ENCODE peak calls at places on chromosome 14, in four cellular contexts. One of them, this sample, is unnamed.

GRCh38 chr14:101586531-101587402 is 25.5 kb downstream of the DIO3 start:
- DNase-seq in DND-41: no peak
- DNase-seq in tibial artery: no peak
- DNase-seq in PC-3: no peak
- DNase-seq in this sample: no peak

GRCh38 chr14:42533476-42533875 is 926.8 kb downstream of the LRFN5 start:
- DNase-seq in DND-41: no peak
- DNase-seq in tibial artery: no peak
- DNase-seq in PC-3: no peak
- DNase-seq in this sample: no peak

GRCh38 chr14:61573748-61574513 is 121.4 kb upstream of the HIF1A start:
- DNase-seq in DND-41: no peak
- DNase-seq in tibial artery: no peak
- DNase-seq in PC-3: peak; percentile 81
- DNase-seq in this sample: no peak

GRCh38 chr14:65422093-65422834 is 9.7 kb downstream of the FUT8 start:
- DNase-seq in DND-41: no peak
- DNase-seq in tibial artery: no peak
- DNase-seq in PC-3: no peak
- DNase-seq in this sample: no peak

GRCh38 chr14:77143071-77143470 is 1.5 kb upstream of the ZDHHC22 start:
- DNase-seq in DND-41: no peak
- DNase-seq in tibial artery: no peak
- DNase-seq in PC-3: no peak
- DNase-seq in this sample: no peak

GRCh38 chr14:31967669-31967975 is 109.5 kb upstream of the ARHGAP5 start:
- DNase-seq in DND-41: no peak
- DNase-seq in tibial artery: no peak
- DNase-seq in PC-3: no peak
- DNase-seq in this sample: no peak

GRCh38 chr14:103293465-103293864 is 40.6 kb upstream of the EIF5 start:
- DNase-seq in DND-41: no peak
- DNase-seq in tibial artery: no peak
- DNase-seq in PC-3: no peak
- DNase-seq in this sample: no peak

GRCh38 chr14:35695072-35695471 is 114.0 kb downstream of the RALGAPA1 start:
- DNase-seq in DND-41: no peak
- DNase-seq in tibial artery: no peak
- DNase-seq in PC-3: no peak
- DNase-seq in this sample: no peak

GRCh38 chr14:23481362-23481970 is 12.0 kb downstream of the NGDN start:
- DNase-seq in DND-41: peak; percentile 31
- DNase-seq in tibial artery: no peak
- DNase-seq in PC-3: peak; percentile 22
- DNase-seq in this sample: no peak

GRCh38 chr14:23302290-23303225 is at the start of gene PPP1R3E:
- DNase-seq in DND-41: peak; percentile 83
- DNase-seq in tibial artery: peak; percentile 68
- DNase-seq in PC-3: peak; percentile 62
- DNase-seq in this sample: peak; percentile 90

GRCh38 chr14:29927596-29928341 is at the start of gene PRKD1:
- DNase-seq in DND-41: no peak
- DNase-seq in tibial artery: peak; percentile 51
- DNase-seq in PC-3: peak; percentile 42
- DNase-seq in this sample: no peak

GRCh38 chr14:21748869-21749303 is 75.3 kb upstream of the OR4E1 start:
- DNase-seq in DND-41: peak; percentile 53
- DNase-seq in tibial artery: no peak
- DNase-seq in PC-3: peak; percentile 72
- DNase-seq in this sample: peak; percentile 50

GRCh38 chr14:57761800-57762199 is 104.1 kb downstream of the SLC35F4 start:
- DNase-seq in DND-41: no peak
- DNase-seq in tibial artery: no peak
- DNase-seq in PC-3: no peak
- DNase-seq in this sample: no peak

DNA sequence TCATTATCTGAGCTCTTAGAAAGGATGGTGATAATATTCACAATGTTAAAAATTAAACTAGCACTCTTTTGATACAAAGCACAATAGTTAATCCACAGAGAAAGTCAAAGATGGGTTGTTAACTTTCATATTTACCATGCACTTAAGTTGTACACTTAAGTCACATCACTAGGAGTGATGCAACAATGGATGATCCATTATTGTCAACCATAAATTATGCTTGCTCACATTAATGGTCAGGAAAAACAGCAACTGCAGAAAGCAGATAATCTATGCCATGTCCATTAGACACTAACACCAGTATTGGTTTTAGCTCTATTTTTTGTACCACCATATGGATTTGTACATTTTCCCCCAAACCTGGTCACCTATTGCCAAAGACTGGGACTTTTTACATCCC is 195.5 kb downstream of the FOXA1 start:
- DNase-seq in DND-41: no peak
- DNase-seq in tibial artery: no peak
- DNase-seq in PC-3: no peak
- DNase-seq in this sample: no peak
- H3K27ac ChIP-seq in DND-41: no peak overlapping the region
- H3K27ac ChIP-seq in tibial artery: no peak overlapping the region
- H3K27ac ChIP-seq in PC-3: no peak overlapping the region
- H3K27ac ChIP-seq in this sample: no peak overlapping the region

GRCh38 chr14:67996235-67996634 is 176.7 kb downstream of the RAD51B start:
- DNase-seq in DND-41: no peak
- DNase-seq in tibial artery: no peak
- DNase-seq in PC-3: no peak
- DNase-seq in this sample: no peak
- H3K27ac ChIP-seq in DND-41: no peak overlapping the region
- H3K27ac ChIP-seq in tibial artery: no peak overlapping the region
- H3K27ac ChIP-seq in PC-3: no peak overlapping the region
- H3K27ac ChIP-seq in this sample: no peak overlapping the region

GRCh38 chr14:63857467-63858030 is 4.7 kb downstream of the SYNE2 start:
- DNase-seq in DND-41: no peak
- DNase-seq in tibial artery: no peak
- DNase-seq in PC-3: peak; percentile 32
- DNase-seq in this sample: peak; percentile 50
- H3K27ac ChIP-seq in DND-41: no peak overlapping the region
- H3K27ac ChIP-seq in tibial artery: no peak overlapping the region
- H3K27ac ChIP-seq in PC-3: no peak overlapping the region
- H3K27ac ChIP-seq in this sample: peak overlapping the region; percentile 29

GRCh38 chr14:95497561-95498011 is 18.9 kb downstream of the SYNE3 start:
- DNase-seq in DND-41: no peak
- DNase-seq in tibial artery: peak; percentile 16
- DNase-seq in PC-3: no peak
- DNase-seq in this sample: no peak

GRCh38 chr14:95495538-95496025 is 20.9 kb downstream of the SYNE3 start:
- DNase-seq in DND-41: no peak
- DNase-seq in tibial artery: peak; percentile 22
- DNase-seq in PC-3: no peak
- DNase-seq in this sample: no peak

GRCh38 chr14:95495093-95495492 is 21.4 kb downstream of the SYNE3 start:
- DNase-seq in DND-41: no peak
- DNase-seq in tibial artery: no peak
- DNase-seq in PC-3: no peak
- DNase-seq in this sample: no peak

GRCh38 chr14:95496111-95496681 is 20.3 kb downstream of the SYNE3 start:
- DNase-seq in DND-41: no peak
- DNase-seq in tibial artery: peak; percentile 22
- DNase-seq in PC-3: no peak
- DNase-seq in this sample: no peak

DNA sequence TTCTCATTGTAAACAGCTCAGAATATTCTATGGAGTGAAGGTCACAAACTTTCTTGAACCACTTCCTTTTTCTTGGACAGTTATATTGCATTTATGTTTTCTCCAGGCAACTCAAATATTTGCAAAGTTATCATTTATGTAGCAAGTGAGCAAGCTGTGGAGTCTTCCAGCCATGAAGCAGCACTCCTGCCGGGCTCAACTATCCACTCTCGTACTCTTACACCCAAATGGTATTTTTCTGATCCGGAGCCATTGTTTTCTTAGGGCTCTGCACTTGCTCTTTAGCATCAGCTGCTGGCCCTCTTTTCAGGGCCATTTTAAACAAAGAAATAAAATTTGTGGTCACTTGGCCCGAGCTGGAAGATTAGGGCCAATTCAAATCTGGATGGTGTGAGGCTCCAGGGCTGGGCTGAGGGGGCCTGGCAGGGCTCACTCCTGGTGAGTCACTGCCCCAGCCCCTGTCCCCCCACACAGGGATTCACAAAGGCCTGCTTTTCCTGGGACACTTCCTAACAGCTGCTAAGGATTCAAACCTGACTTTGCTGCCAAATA is 19.7 kb downstream of the SYNE3 start:
- DNase-seq in DND-41: no peak
- DNase-seq in tibial artery: peak; percentile 31
- DNase-seq in PC-3: no peak
- DNase-seq in this sample: no peak
- H3K27ac ChIP-seq in DND-41: no peak overlapping the region
- H3K27ac ChIP-seq in tibial artery: peak overlapping the region; percentile 41
- H3K27ac ChIP-seq in PC-3: no peak overlapping the region
- H3K27ac ChIP-seq in this sample: no peak overlapping the region

GRCh38 chr14:51538973-51539372 is 112.7 kb upstream of the FRMD6 start:
- DNase-seq in DND-41: no peak
- DNase-seq in tibial artery: no peak
- DNase-seq in PC-3: no peak
- DNase-seq in this sample: no peak

GRCh38 chr14:51539571-51540037 is 112.1 kb upstream of the FRMD6 start:
- DNase-seq in DND-41: no peak
- DNase-seq in tibial artery: no peak
- DNase-seq in PC-3: peak; percentile 99
- DNase-seq in this sample: no peak

GRCh38 chr14:51544901-51545300 is 106.8 kb upstream of the FRMD6 start:
- DNase-seq in DND-41: no peak
- DNase-seq in tibial artery: no peak
- DNase-seq in PC-3: no peak
- DNase-seq in this sample: no peak

GRCh38 chr14:51544426-51544825 is 107.3 kb upstream of the FRMD6 start:
- DNase-seq in DND-41: no peak
- DNase-seq in tibial artery: no peak
- DNase-seq in PC-3: no peak
- DNase-seq in this sample: no peak

DNA sequence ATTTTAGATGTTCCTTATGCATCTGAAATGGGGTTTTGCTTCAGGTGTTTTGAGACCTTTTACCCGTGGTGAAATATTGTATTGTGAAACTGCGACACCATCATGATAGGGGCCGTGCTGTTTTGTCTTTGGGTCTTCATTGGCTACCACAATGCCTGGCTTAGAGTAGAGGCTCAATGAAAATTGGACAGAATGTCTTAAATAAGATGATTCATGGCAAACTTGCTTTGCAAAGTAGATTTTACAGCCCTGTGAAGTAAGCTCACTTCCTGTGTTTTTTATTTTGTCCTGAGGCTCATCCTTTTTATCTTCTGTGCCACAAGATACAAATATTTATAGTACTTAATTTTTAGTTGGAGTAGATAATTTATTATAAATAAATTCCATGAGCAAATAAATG is 111.3 kb upstream of the FRMD6 start:
- DNase-seq in DND-41: no peak
- DNase-seq in tibial artery: no peak
- DNase-seq in PC-3: peak; percentile 92
- DNase-seq in this sample: no peak
- H3K27ac ChIP-seq in DND-41: no peak overlapping the region
- H3K27ac ChIP-seq in tibial artery: no peak overlapping the region
- H3K27ac ChIP-seq in PC-3: peak overlapping the region; percentile 96
- H3K27ac ChIP-seq in this sample: no peak overlapping the region

DNA sequence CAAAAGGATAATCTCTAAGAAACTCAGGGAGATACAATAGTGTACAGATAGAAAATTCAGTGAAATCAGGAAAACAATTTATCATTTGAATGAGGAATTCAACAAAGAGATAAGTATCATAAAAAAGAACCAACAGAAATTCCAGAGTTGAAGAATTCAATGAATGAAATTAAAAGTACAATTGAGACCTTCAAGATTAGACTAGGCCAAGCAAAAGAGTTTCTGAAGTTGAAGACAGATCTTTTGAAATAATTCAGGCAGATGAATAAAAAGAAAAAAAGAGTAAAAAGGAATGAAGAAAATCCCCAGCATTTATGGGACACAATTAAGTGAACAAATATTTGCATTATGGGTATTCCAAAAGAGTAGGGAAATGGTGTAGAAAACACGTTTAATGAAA is 412.6 kb downstream of the TMEM121 start:
- DNase-seq in DND-41: no peak
- DNase-seq in tibial artery: no peak
- DNase-seq in PC-3: no peak
- DNase-seq in this sample: no peak
- H3K27ac ChIP-seq in DND-41: no peak overlapping the region
- H3K27ac ChIP-seq in tibial artery: no peak overlapping the region
- H3K27ac ChIP-seq in PC-3: no peak overlapping the region
- H3K27ac ChIP-seq in this sample: no peak overlapping the region

GRCh38 chr14:59347915-59348314 is 117.3 kb downstream of the GPR135 start:
- DNase-seq in DND-41: no peak
- DNase-seq in tibial artery: no peak
- DNase-seq in PC-3: no peak
- DNase-seq in this sample: no peak
- H3K27ac ChIP-seq in DND-41: no peak overlapping the region
- H3K27ac ChIP-seq in tibial artery: peak overlapping the region; percentile 70
- H3K27ac ChIP-seq in PC-3: no peak overlapping the region
- H3K27ac ChIP-seq in this sample: no peak overlapping the region

This sample was measured in CD8-positive, alpha-beta T cell.